ENCODE peak calls at places on chromosomes 16 and 17, in eight cellular contexts. H is HT-29; R is HT1080; J is foreskin fibroblast; B is left ventricle myocardium inferior; D is stimulated activated CD4-positive, alpha-beta T cell treated with anti-CD3 and anti-CD28 coated beads, Interleukin-12 subunit alpha, Interleukin-12 subunit beta, amount 100 ng/mL, for 4 hours; Y is AG04450; V is midbrain. F is an unnamed sample.

GRCh38 chr17:50672831-50673551 is 34.7 kb downstream of the ANKRD40 start:
- DNase-seq in H (no peak), R (no peak), J (no peak), B (peak; percentile 35), D (no peak), Y (no peak), V (no peak), F (no peak)

GRCh38 chr17:74125160-74125559 is 78.3 kb upstream of the RPL38 start:
- DNase-seq in H (no peak), R (no peak), J (no peak), B (no peak), D (no peak), Y (no peak), V (no peak), F (no peak)

GRCh38 chr17:2689411-2690164 is 22.0 kb downstream of the CLUH start:
- DNase-seq in H (no peak), R (no peak), J (no peak), B (peak; percentile 25), D (no peak), Y (no peak), V (no peak), F (no peak)

GRCh38 chr17:6903516-6903915 is 72.0 kb upstream of the TEKT1 start:
- DNase-seq in H (no peak), R (no peak), J (no peak), B (no peak), D (no peak), Y (no peak), V (peak; percentile 33), F (no peak)

GRCh38 chr16:12257926-12258561 is 281.5 kb downstream of the SNX29 start:
- DNase-seq in H (peak; percentile 64), R (no peak), J (no peak), B (no peak), D (no peak), Y (no peak), V (peak; percentile 27), F (no peak)

GRCh38 chr16:28297308-28297707 is 5.0 kb downstream of the SBK1 start:
- DNase-seq in H (no peak), R (no peak), J (no peak), B (no peak), D (no peak), Y (no peak), V (no peak), F (no peak)

GRCh38 chr16:6375471-6376075 is 957.1 kb upstream of the RBFOX1 start:
- DNase-seq in H (no peak), R (no peak), J (no peak), B (no peak), D (no peak), Y (no peak), V (no peak), F (no peak)

GRCh38 chr16:82788225-82788624 is 161.5 kb downstream of the CDH13 start:
- DNase-seq in H (no peak), R (no peak), J (no peak), B (no peak), D (no peak), Y (no peak), V (no peak), F (no peak)

GRCh38 chr16:76265434-76266045 is 11.7 kb upstream of the CNTNAP4 start:
- DNase-seq in H (peak; percentile 71), R (peak; percentile 42), J (no peak), B (no peak), D (no peak), Y (peak; percentile 8), V (no peak), F (no peak)

F was measured in skeletal muscle cell.